ENCODE peak calls at places on chromosome 20, in eight cellular contexts. One of them, this sample, is unnamed.

GRCh38 chr20:3551681-3552434 is 81.0 kb downstream of the ATRN start:
- DNase-seq in Peyer's patch: no peak
- DNase-seq in sigmoid colon: no peak
- DNase-seq in K562: no peak
- DNase-seq in NB4: no peak
- DNase-seq in HCT116: no peak
- DNase-seq in stomach: no peak
- DNase-seq in ovary: no peak
- DNase-seq in this sample: no peak

GRCh38 chr20:58891686-58892125 is 39.2 kb downstream of the GNAS start:
- DNase-seq in ovary: peak
- DNase-seq in NB4: peak
- DNase-seq in Peyer's patch: no peak
- DNase-seq in K562: peak
- DNase-seq in stomach: peak
- DNase-seq in sigmoid colon: peak
- DNase-seq in HCT116: no peak
- DNase-seq in this sample: peak

GRCh38 chr20:6480328-6481030 is 287.0 kb upstream of the BMP2 start:
- DNase-seq in K562: no peak
- DNase-seq in stomach: no peak
- DNase-seq in sigmoid colon: no peak
- DNase-seq in NB4: no peak
- DNase-seq in Peyer's patch: no peak
- DNase-seq in ovary: no peak
- DNase-seq in HCT116: no peak
- DNase-seq in this sample: no peak

GRCh38 chr20:59158673-59159072 is 4.9 kb upstream of the ZNF831 start:
- DNase-seq in K562: no peak
- DNase-seq in ovary: no peak
- DNase-seq in NB4: no peak
- DNase-seq in Peyer's patch: no peak
- DNase-seq in HCT116: no peak
- DNase-seq in sigmoid colon: no peak
- DNase-seq in stomach: no peak
- DNase-seq in this sample: no peak

GRCh38 chr20:35702051-35702823 is 3.0 kb downstream of the ROMO1 start:
- DNase-seq in Peyer's patch: no peak
- DNase-seq in sigmoid colon: peak
- DNase-seq in ovary: no peak
- DNase-seq in stomach: no peak
- DNase-seq in HCT116: no peak
- DNase-seq in K562: no peak
- DNase-seq in NB4: no peak
- DNase-seq in this sample: no peak

GRCh38 chr20:25863536-25864325 is 167.1 kb upstream of the ZNF337 start:
- DNase-seq in K562: no peak
- DNase-seq in HCT116: no peak
- DNase-seq in NB4: no peak
- DNase-seq in stomach: no peak
- DNase-seq in sigmoid colon: no peak
- DNase-seq in ovary: no peak
- DNase-seq in Peyer's patch: no peak
- DNase-seq in this sample: no peak

GRCh38 chr20:16236589-16237241 is 336.5 kb downstream of the KIF16B start:
- DNase-seq in Peyer's patch: no peak
- DNase-seq in K562: no peak
- DNase-seq in NB4: no peak
- DNase-seq in stomach: no peak
- DNase-seq in HCT116: no peak
- DNase-seq in sigmoid colon: no peak
- DNase-seq in ovary: no peak
- DNase-seq in this sample: no peak

GRCh38 chr20:53943522-53944291 is 126.7 kb downstream of the BCAS1 start:
- DNase-seq in NB4: peak
- DNase-seq in K562: peak
- DNase-seq in HCT116: no peak
- DNase-seq in stomach: no peak
- DNase-seq in Peyer's patch: no peak
- DNase-seq in ovary: no peak
- DNase-seq in sigmoid colon: no peak
- DNase-seq in this sample: peak

GRCh38 chr20:53792946-53793536 is 199.4 kb upstream of the ZNF217 start:
- DNase-seq in HCT116: no peak
- DNase-seq in ovary: no peak
- DNase-seq in sigmoid colon: no peak
- DNase-seq in stomach: no peak
- DNase-seq in Peyer's patch: peak
- DNase-seq in K562: no peak
- DNase-seq in NB4: no peak
- DNase-seq in this sample: no peak

GRCh38 chr20:8400461-8400860 is 268.4 kb downstream of the PLCB1 start:
- DNase-seq in sigmoid colon: no peak
- DNase-seq in NB4: no peak
- DNase-seq in K562: no peak
- DNase-seq in Peyer's patch: no peak
- DNase-seq in stomach: no peak
- DNase-seq in ovary: no peak
- DNase-seq in HCT116: no peak
- DNase-seq in this sample: no peak

GRCh38 chr20:6976535-6976934 is 209.0 kb downstream of the BMP2 start:
- DNase-seq in Peyer's patch: no peak
- DNase-seq in K562: no peak
- DNase-seq in HCT116: no peak
- DNase-seq in stomach: no peak
- DNase-seq in NB4: peak
- DNase-seq in sigmoid colon: no peak
- DNase-seq in ovary: no peak
- DNase-seq in this sample: no peak

DNA sequence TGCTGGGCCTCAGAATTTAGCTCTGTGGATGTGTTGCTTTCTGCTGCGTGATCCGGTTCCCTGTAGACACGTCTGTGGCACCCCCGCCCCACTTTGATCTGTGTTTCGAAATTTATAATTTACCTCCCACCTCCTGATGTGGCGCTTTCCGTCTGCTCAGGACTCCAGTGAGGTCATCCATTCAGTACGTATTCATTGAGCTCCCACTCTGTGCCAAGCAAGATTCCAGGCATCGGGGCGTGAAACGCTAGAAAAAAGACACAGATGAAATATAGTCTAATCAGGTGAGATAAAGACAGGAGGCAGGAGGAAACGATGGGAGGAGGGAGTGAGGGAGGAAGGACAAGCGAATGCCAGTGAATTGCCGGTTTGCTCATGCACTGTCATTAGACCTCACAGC is 431.9 kb upstream of the SULF2 start:
- DNase-seq in HCT116: no peak
- DNase-seq in ovary: no peak
- DNase-seq in K562: no peak
- DNase-seq in stomach: no peak
- DNase-seq in NB4: no peak
- DNase-seq in Peyer's patch: no peak
- DNase-seq in sigmoid colon: no peak
- DNase-seq in this sample: no peak
- TF ChIP-seq POLR2A in HCT116: no peak
- TF ChIP-seq POLR2A in ovary: no peak
- TF ChIP-seq POLR2A in K562: no peak
- TF ChIP-seq POLR2A in stomach: no peak
- TF ChIP-seq POLR2A in NB4: no peak
- TF ChIP-seq POLR2A in Peyer's patch: no peak
- TF ChIP-seq POLR2A in sigmoid colon: no peak
- TF ChIP-seq POLR2A in this sample: no peak

DNA sequence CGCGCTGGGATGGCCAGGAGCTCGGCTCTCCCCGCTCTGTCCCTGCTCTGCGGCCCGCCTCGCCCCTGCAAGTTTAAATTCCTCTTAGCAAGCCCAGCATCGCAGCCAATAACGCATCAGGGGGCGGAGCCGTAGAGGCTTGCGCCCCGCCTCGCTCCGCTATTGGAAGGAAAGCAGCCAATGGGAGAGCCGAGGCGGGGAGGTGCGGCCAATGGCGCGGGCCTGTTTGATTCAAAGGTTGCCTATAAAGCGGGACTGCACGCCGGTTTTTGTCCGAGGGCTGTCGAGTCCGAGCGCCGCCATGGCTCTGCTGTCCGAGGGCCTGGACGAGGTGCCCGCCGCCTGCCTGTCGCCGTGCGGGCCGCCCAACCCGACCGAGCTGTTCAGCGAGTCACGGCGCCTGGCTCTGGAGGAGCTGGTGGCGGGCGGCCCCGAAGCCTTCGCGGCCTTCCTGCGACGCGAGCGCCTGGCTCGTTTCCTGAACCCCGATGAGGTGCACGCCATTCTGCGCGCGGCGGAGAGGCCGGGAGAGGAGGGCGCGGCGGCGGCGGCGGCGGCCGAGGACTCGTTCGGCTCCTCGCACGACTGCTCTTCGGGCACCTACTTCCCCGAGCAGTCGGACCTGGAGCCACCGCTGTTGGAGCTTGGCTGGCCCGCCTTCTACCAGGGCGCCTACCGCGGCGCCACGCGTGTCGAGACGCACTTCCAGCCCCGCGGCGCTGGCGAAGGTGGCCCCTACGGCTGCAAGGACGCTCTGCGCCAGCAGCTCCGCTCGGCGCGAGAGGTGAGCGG is at the start of gene FAM83D:
- DNase-seq in NB4: peak
- DNase-seq in HCT116: peak
- DNase-seq in K562: peak
- DNase-seq in ovary: peak
- DNase-seq in sigmoid colon: peak
- DNase-seq in Peyer's patch: peak
- DNase-seq in stomach: peak
- DNase-seq in this sample: peak
- TF ChIP-seq POLR2A in NB4: peak
- TF ChIP-seq POLR2A in HCT116: peak
- TF ChIP-seq POLR2A in K562: peak
- TF ChIP-seq POLR2A in ovary: no peak
- TF ChIP-seq POLR2A in sigmoid colon: peak
- TF ChIP-seq POLR2A in Peyer's patch: peak
- TF ChIP-seq POLR2A in stomach: peak
- TF ChIP-seq POLR2A in this sample: peak

GRCh38 chr20:45275327-45275726 is 21.0 kb upstream of the SLPI start:
- DNase-seq in stomach: no peak
- DNase-seq in Peyer's patch: no peak
- DNase-seq in K562: no peak
- DNase-seq in NB4: no peak
- DNase-seq in sigmoid colon: no peak
- DNase-seq in ovary: no peak
- DNase-seq in HCT116: no peak
- DNase-seq in this sample: no peak

GRCh38 chr20:45266977-45267376 is 12.6 kb upstream of the SLPI start:
- DNase-seq in K562: no peak
- DNase-seq in HCT116: no peak
- DNase-seq in sigmoid colon: no peak
- DNase-seq in NB4: no peak
- DNase-seq in ovary: no peak
- DNase-seq in Peyer's patch: no peak
- DNase-seq in stomach: no peak
- DNase-seq in this sample: no peak

GRCh38 chr20:45269056-45269455 is 14.7 kb upstream of the SLPI start:
- DNase-seq in ovary: no peak
- DNase-seq in stomach: no peak
- DNase-seq in NB4: no peak
- DNase-seq in HCT116: no peak
- DNase-seq in sigmoid colon: no peak
- DNase-seq in Peyer's patch: no peak
- DNase-seq in K562: no peak
- DNase-seq in this sample: no peak

GRCh38 chr20:45268531-45268930 is 14.2 kb upstream of the SLPI start:
- DNase-seq in stomach: no peak
- DNase-seq in Peyer's patch: no peak
- DNase-seq in HCT116: no peak
- DNase-seq in sigmoid colon: no peak
- DNase-seq in ovary: no peak
- DNase-seq in K562: no peak
- DNase-seq in NB4: no peak
- DNase-seq in this sample: no peak

DNA sequence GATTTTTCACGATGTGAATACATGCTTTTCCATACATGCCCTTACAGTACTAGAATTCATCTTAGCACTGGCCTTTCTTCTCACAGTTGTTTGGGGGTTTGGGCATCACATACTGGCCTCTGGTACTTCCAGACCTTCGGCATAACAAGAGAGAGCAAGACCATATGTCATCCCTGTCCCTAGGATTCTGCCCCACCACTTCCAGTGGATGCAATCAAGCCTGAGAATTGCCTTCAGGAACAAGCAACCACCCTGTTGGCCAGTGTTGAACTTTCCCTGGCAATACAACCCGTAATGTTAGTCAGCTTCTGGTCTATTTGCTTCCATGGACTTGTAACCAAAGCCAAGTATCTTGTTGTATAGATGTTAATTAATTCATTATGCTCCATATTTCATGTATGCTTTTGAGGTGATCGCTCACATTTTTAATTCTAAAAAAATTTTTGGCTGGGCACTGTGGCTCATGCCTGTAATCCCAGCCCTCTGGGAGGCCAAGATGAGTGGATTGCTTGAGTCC is 15.4 kb upstream of the SLPI start:
- DNase-seq in K562: no peak
- DNase-seq in Peyer's patch: no peak
- DNase-seq in stomach: no peak
- DNase-seq in HCT116: no peak
- DNase-seq in ovary: no peak
- DNase-seq in NB4: no peak
- DNase-seq in sigmoid colon: no peak
- DNase-seq in this sample: no peak
- TF ChIP-seq POLR2A in K562: no peak
- TF ChIP-seq POLR2A in Peyer's patch: no peak
- TF ChIP-seq POLR2A in stomach: no peak
- TF ChIP-seq POLR2A in HCT116: no peak
- TF ChIP-seq POLR2A in ovary: no peak
- TF ChIP-seq POLR2A in NB4: no peak
- TF ChIP-seq POLR2A in sigmoid colon: no peak
- TF ChIP-seq POLR2A in this sample: no peak

GRCh38 chr20:33969563-33969962 is 24.1 kb upstream of the RALY start:
- DNase-seq in HCT116: no peak
- DNase-seq in sigmoid colon: no peak
- DNase-seq in Peyer's patch: no peak
- DNase-seq in stomach: no peak
- DNase-seq in ovary: no peak
- DNase-seq in K562: no peak
- DNase-seq in NB4: no peak
- DNase-seq in this sample: no peak

GRCh38 chr20:33963756-33964155 is 30.0 kb upstream of the RALY start:
- DNase-seq in K562: no peak
- DNase-seq in Peyer's patch: no peak
- DNase-seq in stomach: no peak
- DNase-seq in sigmoid colon: no peak
- DNase-seq in NB4: peak
- DNase-seq in HCT116: no peak
- DNase-seq in ovary: no peak
- DNase-seq in this sample: no peak

GRCh38 chr20:33964431-33964830 is 29.3 kb upstream of the RALY start:
- DNase-seq in Peyer's patch: no peak
- DNase-seq in sigmoid colon: no peak
- DNase-seq in stomach: no peak
- DNase-seq in ovary: no peak
- DNase-seq in NB4: no peak
- DNase-seq in K562: no peak
- DNase-seq in HCT116: no peak
- DNase-seq in this sample: no peak

GRCh38 chr20:33970229-33970628 is 23.5 kb upstream of the RALY start:
- DNase-seq in HCT116: no peak
- DNase-seq in stomach: no peak
- DNase-seq in ovary: no peak
- DNase-seq in sigmoid colon: no peak
- DNase-seq in Peyer's patch: no peak
- DNase-seq in NB4: no peak
- DNase-seq in K562: no peak
- DNase-seq in this sample: no peak

GRCh38 chr20:33967126-33967525 is 26.6 kb upstream of the RALY start:
- DNase-seq in stomach: no peak
- DNase-seq in NB4: no peak
- DNase-seq in sigmoid colon: no peak
- DNase-seq in HCT116: no peak
- DNase-seq in ovary: no peak
- DNase-seq in K562: no peak
- DNase-seq in Peyer's patch: no peak
- DNase-seq in this sample: no peak
- TF ChIP-seq POLR2A in stomach: no peak
- TF ChIP-seq POLR2A in NB4: no peak
- TF ChIP-seq POLR2A in sigmoid colon: no peak
- TF ChIP-seq POLR2A in HCT116: no peak
- TF ChIP-seq POLR2A in ovary: no peak
- TF ChIP-seq POLR2A in K562: no peak
- TF ChIP-seq POLR2A in Peyer's patch: no peak
- TF ChIP-seq POLR2A in this sample: no peak